ENCODE peak calls at places on chromosomes 11 and 22, in ten cellular contexts. R is tibial nerve; U is pancreas; Q is uterus; M is suprapubic skin; V is mammary epithelial cell; F is PC-3; H is heart left ventricle; Z is CD8-positive, alpha-beta T cell; E is CD4-positive, alpha-beta T cell. X is an unnamed sample. For H3K27me3, the result is how much of the 10 kb centered on the place peaks cover.

GRCh38 chr11:103488021-103488420 is 378.8 kb downstream of the DYNC2H1 start:
- DNase-seq in E (no peak), R (no peak), F (peak), Q (no peak), M (no peak), U (no peak), H (no peak), Z (no peak), V (peak), X (peak)

GRCh38 chr11:10459029-10459970 is 4.2 kb downstream of the AMPD3 start:
- DNase-seq in R (no peak), Q (no peak), E (peak), H (no peak), Z (peak), F (no peak), M (no peak), U (no peak), V (no peak), X (no peak)

GRCh38 chr11:72725731-72726042 is 26.5 kb downstream of the ARAP1 start:
- DNase-seq in M (no peak), E (no peak), Z (no peak), F (no peak), H (no peak), U (no peak), Q (no peak), R (no peak), V (no peak), X (no peak)

GRCh38 chr11:126362879-126363655 is 7.6 kb downstream of the ST3GAL4 start:
- DNase-seq in U (no peak), H (peak), M (peak), E (no peak), Q (peak), V (no peak), R (no peak), Z (no peak), F (no peak), X (no peak)

GRCh38 chr11:13091373-13091772 is 82.3 kb downstream of the RASSF10 start:
- DNase-seq in Q (no peak), U (no peak), Z (no peak), E (no peak), H (no peak), F (peak), V (peak), M (no peak), R (no peak), X (peak)

GRCh38 chr22:48952256-48953102 is 875.2 kb downstream of the BRD1 start:
- DNase-seq in Z (no peak), Q (peak), U (no peak), R (no peak), M (no peak), F (no peak), V (no peak), H (no peak), E (peak), X (no peak)

GRCh38 chr11:17985517-17985916 is 27.3 kb downstream of the SERGEF start:
- DNase-seq in E (no peak), U (peak), Q (no peak), H (no peak), M (no peak), V (peak), F (peak), Z (no peak), R (no peak), X (peak)

GRCh38 chr22:47445212-47445611 is 682.8 kb downstream of the TBC1D22A start:
- DNase-seq in R (no peak), H (no peak), U (no peak), Q (no peak), F (no peak), E (no peak), V (no peak), Z (no peak), M (peak), X (no peak)

GRCh38 chr11:123137496-123138270 is 57.4 kb downstream of the CLMP start:
- DNase-seq in R (peak), F (no peak), Z (no peak), Q (peak), U (peak), H (peak), M (peak), E (no peak), V (no peak), X (no peak)

GRCh38 chr11:72238040-72238450 is 5.9 kb downstream of the PHOX2A start:
- DNase-seq in Q (peak), E (no peak), F (peak), U (peak), V (peak), H (peak), M (no peak), R (no peak), Z (peak), X (peak)

GRCh38 chr11:70645537-70645936 is 247.2 kb downstream of the CTTN start:
- DNase-seq in Z (no peak), R (no peak), M (no peak), H (no peak), U (no peak), F (no peak), E (no peak), Q (no peak), V (no peak), X (no peak)

GRCh38 chr11:108975641-108976071 is 310.8 kb downstream of the DDX10 start:
- DNase-seq in V (no peak), M (no peak), Z (no peak), F (no peak), Q (no peak), E (no peak), H (peak), U (no peak), R (no peak), X (no peak)

GRCh38 chr11:8041576-8041975 is 39.4 kb upstream of the TUB start:
- DNase-seq in H (no peak), E (no peak), U (no peak), F (no peak), M (no peak), Q (no peak), R (no peak), Z (no peak), V (no peak), X (no peak)

GRCh38 chr11:1508986-1509385 is 22.4 kb upstream of the MOB2 start:
- DNase-seq in V (no peak), Q (no peak), E (no peak), F (no peak), U (no peak), H (no peak), M (no peak), R (no peak), Z (no peak), X (no peak)

GRCh38 chr11:10476927-10477689 is 22.0 kb downstream of the AMPD3 start:
- DNase-seq in M (peak), U (no peak), F (no peak), R (no peak), E (peak), Z (no peak), H (no peak), Q (peak), V (no peak), X (no peak)

GRCh38 chr11:9014826-9015225 is 11.0 kb upstream of the NRIP3 start:
- DNase-seq in E (no peak), V (no peak), H (no peak), Z (no peak), U (no peak), R (no peak), F (no peak), M (no peak), Q (no peak), X (no peak)

GRCh38 chr11:33303541-33303940 is 46.4 kb downstream of the HIPK3 start:
- DNase-seq in R (no peak), U (no peak), Z (no peak), H (no peak), F (no peak), Q (no peak), M (no peak), E (no peak), V (no peak), X (no peak)

GRCh38 chr11:60924906-60925684 is 835 bp downstream of the TMEM132A start:
- DNase-seq in M (no peak), F (no peak), Q (no peak), U (no peak), V (no peak), E (no peak), H (no peak), R (no peak), Z (no peak), X (no peak)

GRCh38 chr11:121067912-121068652 is 33.0 kb upstream of the TECTA start:
- DNase-seq in E (no peak), H (no peak), U (no peak), Q (no peak), Z (no peak), F (no peak), M (no peak), R (no peak), V (no peak), X (no peak)

GRCh38 chr11:128884054-128884453 is 7.1 kb upstream of the KCNJ5 start:
- DNase-seq in V (no peak), E (no peak), Q (no peak), U (no peak), H (no peak), F (no peak), R (no peak), M (no peak), Z (no peak), X (no peak)

GRCh38 chr11:112498701-112499100 is 238.0 kb upstream of the PLET1 start:
- DNase-seq in Q (no peak), R (no peak), E (no peak), V (peak), F (peak), H (no peak), M (no peak), U (no peak), Z (no peak), X (no peak)

GRCh38 chr11:107017104-107017432 is 1.2 kb downstream of the GUCY1A2 start:
- DNase-seq in M (no peak), H (peak), U (no peak), Q (no peak), E (no peak), V (no peak), Z (no peak), F (no peak), R (no peak), X (no peak)

GRCh38 chr11:72738199-72739141 is 13.7 kb downstream of the ARAP1 start:
- DNase-seq in U (no peak), F (peak), V (no peak), M (no peak), H (peak), E (no peak), R (no peak), Q (no peak), Z (no peak), X (peak)

GRCh38 chr11:66864172-66864901 is 7.5 kb downstream of the LRFN4 start:
- DNase-seq in E (no peak), H (no peak), V (no peak), Q (no peak), Z (no peak), R (no peak), F (no peak), M (no peak), U (no peak), X (no peak)

GRCh38 chr11:72969894-72970335 is 155.7 kb downstream of the ATG16L2 start:
- DNase-seq in U (no peak), R (no peak), F (peak), H (no peak), V (peak), Z (no peak), E (no peak), M (no peak), Q (no peak), X (peak)

GRCh38 chr11:67299471-67300191 is 3.7 kb upstream of the SSH3 start:
- DNase-seq in Q (no peak), E (no peak), V (no peak), M (peak), U (no peak), Z (no peak), H (peak), F (no peak), R (no peak), X (no peak)

GRCh38 chr22:30777589-30777988 is 82.9 kb downstream of the OSBP2 start:
- DNase-seq in M (no peak), Z (no peak), V (no peak), U (no peak), F (no peak), H (no peak), R (no peak), E (no peak), Q (no peak), X (no peak)

GRCh38 chr11:27524155-27524554 is 17.6 kb upstream of the LIN7C start:
- DNase-seq in H (no peak), V (peak), Q (no peak), U (no peak), Z (no peak), F (peak), R (no peak), M (no peak), E (no peak), X (peak)

GRCh38 chr11:2100361-2101170 is 38.6 kb downstream of the IGF2 start:
- DNase-seq in R (no peak), Q (no peak), F (no peak), H (peak), M (peak), U (peak), Z (peak), E (peak), V (no peak), X (peak)

GRCh38 chr11:97909544-97910394 is 1111.0 kb upstream of the CNTN5 start:
- DNase-seq in Q (no peak), H (no peak), M (no peak), E (no peak), Z (no peak), F (no peak), V (no peak), U (no peak), R (no peak), X (no peak)

GRCh38 chr11:118604566-118604965 is 2.8 kb upstream of the PHLDB1 start:
- DNase-seq in R (no peak), U (no peak), Z (no peak), M (no peak), V (no peak), E (no peak), H (no peak), F (no peak), Q (no peak), X (no peak)

GRCh38 chr11:10761085-10761698 is 10.1 kb downstream of the CTR9 start:
- DNase-seq in Z (no peak), H (no peak), U (no peak), Q (no peak), E (no peak), F (no peak), M (no peak), V (no peak), R (no peak), X (no peak)

GRCh38 chr11:17770917-17771316 is 36.3 kb downstream of the KCNC1 start:
- DNase-seq in Q (no peak), M (no peak), V (no peak), R (no peak), Z (no peak), E (no peak), F (no peak), H (no peak), U (no peak), X (peak)

GRCh38 chr22:38735126-38735464 is 20.7 kb downstream of the SUN2 start:
- DNase-seq in H (peak), R (no peak), E (no peak), Z (no peak), F (no peak), M (no peak), Q (no peak), V (no peak), U (no peak), X (no peak)

GRCh38 chr11:13924801-13925327 is 37.7 kb upstream of the SPON1 start:
- DNase-seq in M (no peak), Q (no peak), E (no peak), F (no peak), R (no peak), U (no peak), V (no peak), H (no peak), Z (no peak), X (no peak)

GRCh38 chr22:48254311-48254873 is 1491.9 kb downstream of the TBC1D22A start:
- DNase-seq in Z (no peak), H (no peak), V (no peak), R (no peak), E (no peak), U (no peak), M (peak), Q (no peak), F (no peak), X (no peak)

GRCh38 chr11:64854534-64855502 is 10.4 kb upstream of the CDC42BPG start:
- DNase-seq in U (peak), F (peak), E (no peak), Q (peak), R (peak), Z (peak), V (peak), M (peak), H (peak), X (peak)

GRCh38 chr11:57318178-57318577 is 6.6 kb downstream of the TNKS1BP1 start:
- DNase-seq in Z (no peak), F (no peak), Q (no peak), E (no peak), M (no peak), R (no peak), H (peak), U (no peak), V (no peak), X (no peak)

DNA sequence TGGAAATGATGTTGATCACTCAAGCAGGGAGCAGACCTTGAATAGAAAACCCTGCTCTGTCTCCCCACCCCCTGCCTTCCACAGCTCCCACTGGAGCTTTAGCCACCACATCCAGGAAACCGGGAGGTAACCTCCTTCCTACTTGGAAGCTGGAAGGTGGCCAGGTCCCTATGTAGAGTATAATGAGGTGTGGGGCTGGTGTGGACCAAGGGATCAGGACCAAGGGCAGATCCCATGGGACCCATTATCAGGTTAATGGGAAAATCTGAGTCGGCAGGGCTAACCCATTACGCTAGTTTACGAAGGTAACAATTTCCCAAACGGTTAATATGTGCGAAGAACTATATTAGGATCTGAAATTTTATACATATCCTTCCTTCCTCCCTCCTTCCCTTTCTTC is 321.9 kb downstream of the MIAT start:
- DNase-seq in Q (no peak), M (no peak), Z (no peak), H (no peak), U (no peak), V (no peak), E (no peak), F (no peak), R (no peak), X (no peak)
- H3K27me3 ChIP-seq in Q (under half), M (under half), Z (under half), H (under half), U (under half), V (under half), E (under half), F (under half), R (under half), X (under half)

GRCh38 chr22:45087802-45088201 is 75.9 kb upstream of the NUP50 start:
- DNase-seq in V (no peak), U (no peak), M (no peak), F (no peak), Z (no peak), R (no peak), H (no peak), E (no peak), Q (no peak), X (no peak)

GRCh38 chr22:45091254-45091854 is 72.4 kb upstream of the NUP50 start:
- DNase-seq in E (no peak), V (no peak), U (no peak), Z (no peak), Q (no peak), H (no peak), R (no peak), M (no peak), F (no peak), X (no peak)

GRCh38 chr22:45092644-45093043 is 71.1 kb upstream of the NUP50 start:
- DNase-seq in R (no peak), V (no peak), Q (no peak), H (no peak), F (no peak), Z (no peak), U (no peak), M (no peak), E (no peak), X (no peak)

GRCh38 chr22:45094081-45094720 is 69.5 kb upstream of the NUP50 start:
- DNase-seq in R (no peak), V (no peak), E (no peak), F (no peak), H (no peak), U (no peak), Z (no peak), Q (no peak), M (no peak), X (no peak)

DNA sequence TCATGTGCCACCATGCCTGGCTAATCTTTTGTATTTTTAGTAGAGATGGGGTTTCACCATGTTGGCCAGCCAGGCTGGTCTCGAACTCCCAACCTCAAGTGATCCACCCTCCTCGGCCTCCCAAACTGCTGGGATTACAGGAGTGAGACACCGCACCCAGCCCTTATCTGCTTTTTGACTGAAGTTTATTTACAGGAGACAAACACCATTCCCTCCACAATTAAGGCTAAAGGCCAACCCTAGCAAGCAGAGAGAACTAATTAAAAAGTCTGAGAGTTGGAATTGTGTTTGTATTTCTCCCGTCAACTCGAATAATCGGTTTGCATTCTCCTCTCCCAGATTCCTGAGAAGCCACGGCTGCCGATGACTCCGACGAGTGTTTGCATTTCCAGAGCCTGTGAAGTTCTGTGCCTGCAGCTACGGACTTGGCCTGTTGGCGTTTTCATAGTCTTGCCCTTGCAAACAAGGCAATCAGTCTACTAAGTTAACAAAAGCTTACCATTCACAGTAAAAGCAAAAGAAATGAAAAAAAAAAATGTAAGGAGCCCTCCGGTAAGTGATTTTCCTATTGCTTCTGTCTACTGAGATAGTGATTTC is 73.3 kb upstream of the NUP50 start:
- DNase-seq in U (no peak), Q (no peak), Z (no peak), V (no peak), E (no peak), M (no peak), R (no peak), H (no peak), F (peak), X (peak)
- TF ChIP-seq CTCF in U (no peak), Q (no peak), Z (no peak), V (no peak), E (no peak), M (no peak), R (no peak), H (no peak), F (no peak), X (no peak)

GRCh38 chr11:69074786-69075185 is 26.1 kb downstream of the TPCN2 start:
- DNase-seq in Z (no peak), V (peak), M (no peak), Q (peak), F (no peak), R (no peak), H (no peak), U (no peak), E (no peak), X (no peak)
- H3K27me3 ChIP-seq in Z (under half), V (under half), M (under half), Q (under half), F (under half), R (under half), H (under half), U (under half), E (under half), X (under half)

DNA sequence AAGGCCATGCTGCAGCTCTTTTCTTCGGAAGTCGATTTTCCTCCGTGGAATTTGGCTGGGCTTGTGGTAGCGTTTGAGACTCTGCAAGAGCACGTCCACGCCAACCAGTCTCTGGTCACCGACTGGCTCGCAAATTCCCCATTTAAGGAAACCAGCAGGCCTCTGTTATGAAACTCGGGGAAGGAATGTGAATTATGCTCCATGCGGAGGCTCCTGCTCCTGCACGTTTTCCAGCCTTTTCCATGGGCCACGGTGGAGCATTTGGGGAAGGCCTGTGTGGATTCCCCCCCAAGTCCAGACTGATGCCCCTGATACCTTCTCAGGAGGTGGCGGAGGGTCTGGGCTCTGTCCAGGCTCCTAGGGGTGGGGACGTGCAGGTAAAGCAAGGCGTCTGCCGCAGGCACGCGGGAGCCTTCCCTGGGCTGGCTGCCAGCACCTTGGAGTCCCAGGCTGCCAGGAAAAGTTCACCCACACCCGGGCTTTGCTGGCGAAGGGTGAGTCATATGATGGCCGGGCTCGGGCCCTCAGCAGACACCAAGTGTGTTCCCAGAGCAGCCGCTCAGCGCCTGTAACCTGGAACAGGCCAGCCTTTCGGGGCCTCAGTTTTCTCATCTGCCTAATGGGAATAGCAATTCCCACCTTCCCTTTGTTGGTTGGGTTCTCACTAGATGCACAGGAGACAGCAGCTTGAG is 41.9 kb downstream of the LRP5 start:
- DNase-seq in U (peak), R (peak), M (peak), V (peak), F (peak), H (peak), Q (peak), E (no peak), Z (no peak), X (peak)
- TF ChIP-seq CTCF in U (no peak), R (no peak), M (no peak), V (no peak), F (no peak), H (no peak), Q (no peak), E (no peak), Z (no peak), X (no peak)

X was measured in bronchial epithelial cell.